ENCODE peak calls at places on chromosomes 3 and 15, in six cellular contexts. K is WTC11; Z is Peyer's patch; Q is tibial nerve; M is IMR-90; T is CD8-positive, alpha-beta T cell. U is an unnamed sample.
A peak's percentile ranks its signal among the peaks of the same experiment; 100 is the strongest.

GRCh38 chr3:47318921-47319320 is 36.2 kb downstream of the KLHL18 start:
- DNase-seq in K (no peak), Z (no peak), Q (no peak), M (peak; percentile 28), T (no peak), U (no peak)

GRCh38 chr15:61318276-61318675 is 89.2 kb upstream of the RORA start:
- DNase-seq in K (no peak), Z (no peak), Q (no peak), M (no peak), T (no peak), U (no peak)

GRCh38 chr15:39199076-39199475 is 381.8 kb upstream of the THBS1 start:
- DNase-seq in K (no peak), Z (peak; percentile 48), Q (no peak), M (peak; percentile 69), T (no peak), U (no peak)

GRCh38 chr3:157282261-157283191 is 122.6 kb upstream of the CCNL1 start:
- DNase-seq in K (no peak), Z (peak; percentile 52), Q (peak; percentile 62), M (peak; percentile 93), T (no peak), U (no peak)

GRCh38 chr15:69553686-69554085 is 101.1 kb downstream of the RPLP1 start:
- DNase-seq in K (no peak), Z (peak; percentile 76), Q (no peak), M (no peak), T (no peak), U (no peak)

GRCh38 chr15:78203346-78204225 is 30.8 kb downstream of the ACSBG1 start:
- DNase-seq in K (no peak), Z (peak; percentile 32), Q (no peak), M (no peak), T (no peak), U (no peak)

GRCh38 chr3:33807190-33807589 is 8.8 kb downstream of the PDCD6IP start:
- DNase-seq in K (no peak), Z (no peak), Q (no peak), M (no peak), T (no peak), U (no peak)

GRCh38 chr3:74465652-74466415 is 148.6 kb downstream of the CNTN3 start:
- DNase-seq in K (peak; percentile 8), Z (no peak), Q (no peak), M (peak; percentile 70), T (no peak), U (no peak)

GRCh38 chr3:159488657-159489056 is 500.0 kb upstream of the IL12A start:
- DNase-seq in K (no peak), Z (no peak), Q (no peak), M (no peak), T (no peak), U (no peak)

GRCh38 chr15:63856711-63857458 is 23.1 kb upstream of the HERC1 start:
- DNase-seq in K (no peak), Z (no peak), Q (no peak), M (peak; percentile 62), T (no peak), U (no peak)

DNA sequence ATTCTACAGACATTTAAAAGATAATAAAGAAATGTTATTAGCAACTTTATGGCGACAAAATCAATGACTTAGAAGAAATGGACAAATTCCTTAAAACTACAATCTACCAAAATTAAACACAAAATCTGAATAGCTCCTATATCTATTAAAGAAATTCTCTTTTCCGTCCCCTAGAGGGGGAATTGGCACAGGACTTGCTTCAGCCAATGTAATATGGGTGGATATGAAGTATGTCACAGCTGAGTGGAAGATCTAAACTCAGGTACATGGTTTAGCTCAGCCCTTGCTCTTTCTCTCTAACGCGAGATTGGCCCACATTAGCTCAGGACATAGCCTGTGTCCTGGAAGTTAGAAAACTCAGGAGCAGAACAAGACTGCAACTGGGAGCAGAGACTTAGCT is 79.3 kb downstream of the DNAH12 start:
- DNase-seq in K (no peak), Z (no peak), Q (no peak), M (no peak), T (no peak), U (no peak)
- TF ChIP-seq CTCF in K (no peak), Z (no peak), Q (no peak), M (no peak), T (no peak), U (peak; percentile 36)

GRCh38 chr3:139117136-139117675 is 72.5 kb upstream of the PRR23C start:
- DNase-seq in K (no peak), Z (no peak), Q (no peak), M (peak; percentile 76), T (no peak), U (no peak)

GRCh38 chr3:139113231-139113749 is 68.6 kb upstream of the PRR23C start:
- DNase-seq in K (no peak), Z (no peak), Q (no peak), M (no peak), T (no peak), U (no peak)

GRCh38 chr3:139112230-139112558 is 67.5 kb upstream of the PRR23C start:
- DNase-seq in K (no peak), Z (no peak), Q (no peak), M (no peak), T (no peak), U (no peak)

GRCh38 chr3:139111392-139112229 is 66.9 kb upstream of the PRR23C start:
- DNase-seq in K (peak; percentile 76), Z (peak; percentile 79), Q (peak; percentile 50), M (peak; percentile 55), T (peak; percentile 29), U (peak; percentile 65)

GRCh38 chr3:139113766-139114165 is 69.1 kb upstream of the PRR23C start:
- DNase-seq in K (no peak), Z (no peak), Q (no peak), M (no peak), T (no peak), U (no peak)
- TF ChIP-seq CTCF in K (no peak), Z (no peak), Q (no peak), M (no peak), T (no peak), U (no peak)

GRCh38 chr3:56219894-56220805 is 248.1 kb downstream of the ERC2 start:
- DNase-seq in K (no peak), Z (no peak), Q (no peak), M (no peak), T (no peak), U (no peak)
- TF ChIP-seq CTCF in K (no peak), Z (no peak), Q (no peak), M (no peak), T (no peak), U (no peak)

DNA sequence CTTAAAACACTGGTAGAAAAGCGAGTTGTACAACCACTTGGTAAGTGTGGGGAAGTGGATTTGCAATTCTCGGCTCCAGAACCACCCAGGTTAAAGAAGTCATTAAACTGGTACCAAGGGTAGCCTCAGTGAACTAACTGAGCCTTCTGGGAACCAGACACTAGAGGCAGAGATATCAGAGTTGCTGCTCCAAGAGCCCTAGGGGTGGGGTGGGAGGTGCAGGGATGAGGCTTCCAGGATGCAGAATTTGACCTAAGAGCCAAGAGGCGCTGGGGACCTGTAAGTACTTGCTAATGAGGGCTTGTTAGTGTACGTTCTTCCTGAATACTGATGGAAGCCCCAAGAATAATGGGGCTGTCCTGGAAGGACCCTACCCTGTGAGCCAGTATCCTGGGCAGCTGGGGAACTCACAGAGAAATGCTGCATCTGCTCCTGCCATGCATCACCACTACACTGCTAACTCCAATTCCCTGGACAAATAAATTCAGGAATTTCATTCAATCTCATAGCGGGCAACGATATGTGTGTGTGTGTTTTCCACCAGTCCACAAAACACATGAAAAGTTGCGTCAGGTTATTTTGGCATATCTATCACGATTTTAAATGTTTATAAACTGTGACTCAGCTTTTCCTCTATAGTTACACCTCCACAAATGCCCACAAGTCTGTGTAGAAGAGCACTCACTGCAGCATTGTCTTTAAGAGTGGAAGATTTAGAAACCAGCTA is 23.8 kb downstream of the STIMATE start:
- DNase-seq in K (no peak), Z (no peak), Q (no peak), M (peak; percentile 87), T (no peak), U (no peak)
- TF ChIP-seq CTCF in K (no peak), Z (no peak), Q (no peak), M (peak; percentile 33), T (no peak), U (no peak)

GRCh38 chr3:46266598-46266997 is 24.3 kb downstream of the CCR3 start:
- DNase-seq in K (no peak), Z (no peak), Q (no peak), M (no peak), T (no peak), U (no peak)

GRCh38 chr3:46258525-46258924 is 16.3 kb downstream of the CCR3 start:
- DNase-seq in K (no peak), Z (no peak), Q (no peak), M (no peak), T (no peak), U (no peak)

GRCh38 chr3:46264002-46264401 is 21.7 kb downstream of the CCR3 start:
- DNase-seq in K (no peak), Z (no peak), Q (no peak), M (no peak), T (no peak), U (no peak)

GRCh38 chr3:46261926-46262594 is 19.8 kb downstream of the CCR3 start:
- DNase-seq in K (no peak), Z (no peak), Q (no peak), M (peak; percentile 4), T (no peak), U (no peak)
- TF ChIP-seq CTCF in K (no peak), Z (no peak), Q (no peak), M (no peak), T (no peak), U (no peak)

DNA sequence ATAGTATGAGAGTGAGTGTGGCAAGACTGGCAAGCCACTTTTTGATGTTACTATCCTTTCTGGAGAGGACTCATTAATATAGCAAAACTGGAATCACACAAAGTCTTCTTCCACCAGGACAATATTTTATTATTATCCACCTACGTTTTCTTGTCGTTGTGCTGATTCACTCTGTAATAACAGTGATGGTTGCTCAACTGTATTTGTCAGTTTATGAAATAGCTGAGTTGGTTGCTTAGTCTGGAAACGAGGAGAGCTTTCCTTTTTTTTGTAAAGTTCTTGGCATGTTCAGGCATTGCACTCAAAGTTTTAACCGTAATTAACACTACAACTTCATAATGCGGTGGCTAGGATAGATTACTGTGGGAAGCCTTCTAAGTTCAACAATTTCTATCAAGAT is 131.2 kb downstream of the RAP2B start:
- DNase-seq in K (no peak), Z (no peak), Q (no peak), M (peak; percentile 78), T (no peak), U (no peak)
- TF ChIP-seq CTCF in K (no peak), Z (no peak), Q (no peak), M (no peak), T (no peak), U (no peak)